ENCODE peak calls at places on chromosomes 13 and 19, in seven cellular contexts. One of them, this sample, is unnamed.

GRCh38 chr13:73835138-73835721 is 299.0 kb downstream of the KLF12 start:
- DNase-seq in neuronal stem cell: peak; percentile 44
- DNase-seq in H9: no peak
- DNase-seq in IMR-90: peak; percentile 56
- DNase-seq in trophoblast cell: no peak
- DNase-seq in mesenchymal stem cell: peak; percentile 61
- DNase-seq in H1: no peak
- DNase-seq in this sample: peak; percentile 64

GRCh38 chr19:46723023-46723461 is 6.1 kb upstream of the PRKD2 start:
- DNase-seq in neuronal stem cell: no peak
- DNase-seq in H9: no peak
- DNase-seq in IMR-90: no peak
- DNase-seq in trophoblast cell: no peak
- DNase-seq in mesenchymal stem cell: no peak
- DNase-seq in H1: no peak
- DNase-seq in this sample: no peak

GRCh38 chr19:12783849-12784393 is 7.4 kb upstream of the JUNB start:
- DNase-seq in neuronal stem cell: no peak
- DNase-seq in H9: no peak
- DNase-seq in IMR-90: no peak
- DNase-seq in trophoblast cell: no peak
- DNase-seq in mesenchymal stem cell: peak; percentile 68
- DNase-seq in H1: no peak
- DNase-seq in this sample: no peak

GRCh38 chr19:50187937-50188336 is 15.5 kb upstream of the MYH14 start:
- DNase-seq in neuronal stem cell: no peak
- DNase-seq in H9: no peak
- DNase-seq in IMR-90: no peak
- DNase-seq in trophoblast cell: no peak
- DNase-seq in mesenchymal stem cell: no peak
- DNase-seq in H1: no peak
- DNase-seq in this sample: no peak

GRCh38 chr13:91721413-91721812 is 323.0 kb downstream of the GPC5 start:
- DNase-seq in neuronal stem cell: no peak
- DNase-seq in H9: no peak
- DNase-seq in IMR-90: no peak
- DNase-seq in trophoblast cell: no peak
- DNase-seq in mesenchymal stem cell: no peak
- DNase-seq in H1: no peak
- DNase-seq in this sample: no peak

GRCh38 chr19:2478756-2479555 is 3.0 kb downstream of the GADD45B start:
- DNase-seq in neuronal stem cell: no peak
- DNase-seq in H9: no peak
- DNase-seq in IMR-90: peak; percentile 76
- DNase-seq in trophoblast cell: peak; percentile 91
- DNase-seq in mesenchymal stem cell: peak; percentile 91
- DNase-seq in H1: no peak
- DNase-seq in this sample: peak; percentile 93

GRCh38 chr13:62320129-62320724 is 904.6 kb upstream of the PCDH20 start:
- DNase-seq in neuronal stem cell: peak; percentile 35
- DNase-seq in H9: no peak
- DNase-seq in IMR-90: peak; percentile 75
- DNase-seq in trophoblast cell: no peak
- DNase-seq in mesenchymal stem cell: peak; percentile 71
- DNase-seq in H1: no peak
- DNase-seq in this sample: peak; percentile 68

GRCh38 chr13:105202384-105202783 is 1333.1 kb downstream of the EFNB2 start:
- DNase-seq in neuronal stem cell: peak; percentile 14
- DNase-seq in H9: no peak
- DNase-seq in IMR-90: peak; percentile 47
- DNase-seq in trophoblast cell: no peak
- DNase-seq in mesenchymal stem cell: peak; percentile 51
- DNase-seq in H1: no peak
- DNase-seq in this sample: peak; percentile 79

GRCh38 chr19:1244693-1245451 is 3.3 kb downstream of the ATP5F1D start:
- DNase-seq in neuronal stem cell: no peak
- DNase-seq in H9: no peak
- DNase-seq in IMR-90: no peak
- DNase-seq in trophoblast cell: peak; percentile 42
- DNase-seq in mesenchymal stem cell: no peak
- DNase-seq in H1: no peak
- DNase-seq in this sample: no peak

GRCh38 chr19:41699231-41699967 is 9.0 kb upstream of the CEACAM5 start:
- DNase-seq in neuronal stem cell: no peak
- DNase-seq in H9: peak; percentile 20
- DNase-seq in IMR-90: no peak
- DNase-seq in trophoblast cell: no peak
- DNase-seq in mesenchymal stem cell: no peak
- DNase-seq in H1: no peak
- DNase-seq in this sample: no peak

GRCh38 chr19:5281588-5281987 is 59.0 kb downstream of the PTPRS start:
- DNase-seq in neuronal stem cell: no peak
- DNase-seq in H9: no peak
- DNase-seq in IMR-90: no peak
- DNase-seq in trophoblast cell: peak; percentile 82
- DNase-seq in mesenchymal stem cell: no peak
- DNase-seq in H1: no peak
- DNase-seq in this sample: no peak

GRCh38 chr13:105972811-105973590 is 562.5 kb downstream of the EFNB2 start:
- DNase-seq in neuronal stem cell: no peak
- DNase-seq in H9: no peak
- DNase-seq in IMR-90: no peak
- DNase-seq in trophoblast cell: peak; percentile 69
- DNase-seq in mesenchymal stem cell: no peak
- DNase-seq in H1: no peak
- DNase-seq in this sample: no peak

GRCh38 chr19:51346742-51347141 is 4.8 kb upstream of the VSIG10L start:
- DNase-seq in neuronal stem cell: no peak
- DNase-seq in H9: no peak
- DNase-seq in IMR-90: no peak
- DNase-seq in trophoblast cell: no peak
- DNase-seq in mesenchymal stem cell: no peak
- DNase-seq in H1: no peak
- DNase-seq in this sample: no peak

GRCh38 chr19:53982056-53982455 is 9.4 kb upstream of the CACNG6 start:
- DNase-seq in neuronal stem cell: no peak
- DNase-seq in H9: peak; percentile 60
- DNase-seq in IMR-90: no peak
- DNase-seq in trophoblast cell: no peak
- DNase-seq in mesenchymal stem cell: no peak
- DNase-seq in H1: no peak
- DNase-seq in this sample: peak; percentile 55

GRCh38 chr13:97194473-97194872 is 27.7 kb upstream of the MBNL2 start:
- DNase-seq in neuronal stem cell: no peak
- DNase-seq in H9: no peak
- DNase-seq in IMR-90: peak; percentile 78
- DNase-seq in trophoblast cell: peak; percentile 86
- DNase-seq in mesenchymal stem cell: no peak
- DNase-seq in H1: no peak
- DNase-seq in this sample: peak; percentile 91

GRCh38 chr19:28764066-28764465 is 448.9 kb downstream of the UQCRFS1 start:
- DNase-seq in neuronal stem cell: no peak
- DNase-seq in H9: no peak
- DNase-seq in IMR-90: no peak
- DNase-seq in trophoblast cell: no peak
- DNase-seq in mesenchymal stem cell: no peak
- DNase-seq in H1: no peak
- DNase-seq in this sample: no peak

GRCh38 chr13:51093574-51093973 is 17.5 kb downstream of the C13orf42 start:
- DNase-seq in neuronal stem cell: no peak
- DNase-seq in H9: no peak
- DNase-seq in IMR-90: no peak
- DNase-seq in trophoblast cell: no peak
- DNase-seq in mesenchymal stem cell: no peak
- DNase-seq in H1: no peak
- DNase-seq in this sample: no peak

GRCh38 chr19:33622505-33622808 is 704 bp downstream of the CHST8 start:
- DNase-seq in neuronal stem cell: peak; percentile 23
- DNase-seq in H9: no peak
- DNase-seq in IMR-90: no peak
- DNase-seq in trophoblast cell: no peak
- DNase-seq in mesenchymal stem cell: no peak
- DNase-seq in H1: no peak
- DNase-seq in this sample: peak; percentile 37

GRCh38 chr19:19627716-19628498 is at the start of gene LPAR2:
- DNase-seq in neuronal stem cell: peak; percentile 46
- DNase-seq in H9: peak; percentile 78
- DNase-seq in IMR-90: no peak
- DNase-seq in trophoblast cell: peak; percentile 86
- DNase-seq in mesenchymal stem cell: no peak
- DNase-seq in H1: no peak
- DNase-seq in this sample: peak; percentile 81

DNA sequence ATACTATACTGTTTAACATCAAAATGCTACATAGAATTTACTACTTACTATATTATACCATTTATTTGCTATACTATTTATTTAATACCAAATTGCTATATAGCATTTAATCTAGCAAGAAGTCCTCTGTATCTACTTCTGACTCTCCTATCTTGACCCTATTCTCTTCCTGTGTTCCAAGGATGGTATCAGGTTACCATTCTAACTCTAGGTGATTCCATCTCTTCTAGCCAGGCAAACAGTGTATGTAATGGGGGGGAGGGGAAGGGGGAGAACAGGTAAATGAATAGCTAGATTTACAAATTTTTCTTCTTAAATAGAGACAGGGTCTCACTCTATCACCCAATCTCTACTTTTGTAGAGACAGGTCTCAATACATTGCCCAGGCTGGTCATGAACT is 200.3 kb downstream of the DIAPH3 start:
- DNase-seq in neuronal stem cell: no peak
- DNase-seq in H9: no peak
- DNase-seq in IMR-90: no peak
- DNase-seq in trophoblast cell: no peak
- DNase-seq in mesenchymal stem cell: no peak
- DNase-seq in H1: no peak
- DNase-seq in this sample: peak; percentile 70
- H2BK120ac ChIP-seq in neuronal stem cell: no peak overlapping the region
- H2BK120ac ChIP-seq in H9: no peak overlapping the region
- H2BK120ac ChIP-seq in IMR-90: no peak overlapping the region
- H2BK120ac ChIP-seq in trophoblast cell: no peak overlapping the region
- H2BK120ac ChIP-seq in mesenchymal stem cell: no peak overlapping the region
- H2BK120ac ChIP-seq in H1: no peak overlapping the region
- H2BK120ac ChIP-seq in this sample: no peak overlapping the region

DNA sequence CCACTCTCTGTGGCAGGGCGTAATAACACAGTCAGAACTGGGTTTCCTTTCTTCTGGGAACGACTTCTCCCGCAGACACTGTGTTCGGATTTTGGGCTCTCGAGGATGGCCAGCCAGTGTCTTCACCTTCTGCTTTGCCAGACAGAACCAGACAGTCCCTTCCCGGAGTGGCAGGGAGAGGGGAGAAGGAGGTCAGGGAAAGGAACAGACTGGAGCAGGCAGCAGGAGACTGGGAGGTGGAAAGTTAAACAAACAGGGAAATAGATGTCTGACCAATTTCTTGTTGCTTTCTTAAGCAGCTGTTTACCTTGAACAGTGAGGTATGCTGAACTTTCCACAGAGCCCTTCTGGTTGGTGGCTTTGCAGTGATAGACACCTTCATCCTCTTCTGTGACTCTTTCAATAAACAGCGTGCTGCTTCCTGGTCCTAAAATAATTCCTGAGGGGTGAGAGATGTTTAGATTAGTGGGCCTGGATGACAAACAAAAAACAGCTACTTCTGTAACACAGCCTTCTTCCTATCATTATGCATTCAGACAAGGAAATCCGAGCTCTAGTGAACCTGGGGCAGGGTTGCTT is 137.6 kb downstream of the FLT1 start:
- DNase-seq in neuronal stem cell: no peak
- DNase-seq in H9: no peak
- DNase-seq in IMR-90: no peak
- DNase-seq in trophoblast cell: no peak
- DNase-seq in mesenchymal stem cell: peak; percentile 73
- DNase-seq in H1: no peak
- DNase-seq in this sample: peak; percentile 25
- H3K18ac ChIP-seq in neuronal stem cell: no peak overlapping the region
- H3K18ac ChIP-seq in H9: no peak overlapping the region
- H3K18ac ChIP-seq in IMR-90: no peak overlapping the region
- H3K18ac ChIP-seq in trophoblast cell: no peak overlapping the region
- H3K18ac ChIP-seq in mesenchymal stem cell: peak overlapping the region; percentile 11
- H3K18ac ChIP-seq in H1: peak overlapping the region; percentile 38
- H3K18ac ChIP-seq in this sample: peak overlapping the region; percentile 45

GRCh38 chr19:10517361-10517759 is at the start of gene S1PR5:
- DNase-seq in neuronal stem cell: no peak
- DNase-seq in H9: peak; percentile 75
- DNase-seq in IMR-90: no peak
- DNase-seq in trophoblast cell: no peak
- DNase-seq in mesenchymal stem cell: peak; percentile 62
- DNase-seq in H1: no peak
- DNase-seq in this sample: peak; percentile 58
- H3K27ac ChIP-seq in neuronal stem cell: no peak within 1 kb of the TSS
- H3K27ac ChIP-seq in H9: no peak within 1 kb of the TSS
- H3K27ac ChIP-seq in IMR-90: no peak within 1 kb of the TSS
- H3K27ac ChIP-seq in trophoblast cell: no peak within 1 kb of the TSS
- H3K27ac ChIP-seq in mesenchymal stem cell: no peak within 1 kb of the TSS
- H3K27ac ChIP-seq in H1: no peak within 1 kb of the TSS
- H3K27ac ChIP-seq in this sample: no peak within 1 kb of the TSS

GRCh38 chr13:34000955-34001354 is 183.0 kb downstream of the RFC3 start:
- DNase-seq in neuronal stem cell: no peak
- DNase-seq in H9: no peak
- DNase-seq in IMR-90: no peak
- DNase-seq in trophoblast cell: no peak
- DNase-seq in mesenchymal stem cell: no peak
- DNase-seq in H1: no peak
- DNase-seq in this sample: no peak

GRCh38 chr13:34001357-34001756 is 183.4 kb downstream of the RFC3 start:
- DNase-seq in neuronal stem cell: no peak
- DNase-seq in H9: no peak
- DNase-seq in IMR-90: no peak
- DNase-seq in trophoblast cell: no peak
- DNase-seq in mesenchymal stem cell: no peak
- DNase-seq in H1: no peak
- DNase-seq in this sample: no peak

GRCh38 chr13:34002141-34002540 is 184.2 kb downstream of the RFC3 start:
- DNase-seq in neuronal stem cell: no peak
- DNase-seq in H9: no peak
- DNase-seq in IMR-90: no peak
- DNase-seq in trophoblast cell: no peak
- DNase-seq in mesenchymal stem cell: no peak
- DNase-seq in H1: no peak
- DNase-seq in this sample: no peak

GRCh38 chr13:34003712-34004111 is 185.8 kb downstream of the RFC3 start:
- DNase-seq in neuronal stem cell: no peak
- DNase-seq in H9: no peak
- DNase-seq in IMR-90: no peak
- DNase-seq in trophoblast cell: no peak
- DNase-seq in mesenchymal stem cell: no peak
- DNase-seq in H1: no peak
- DNase-seq in this sample: no peak

DNA sequence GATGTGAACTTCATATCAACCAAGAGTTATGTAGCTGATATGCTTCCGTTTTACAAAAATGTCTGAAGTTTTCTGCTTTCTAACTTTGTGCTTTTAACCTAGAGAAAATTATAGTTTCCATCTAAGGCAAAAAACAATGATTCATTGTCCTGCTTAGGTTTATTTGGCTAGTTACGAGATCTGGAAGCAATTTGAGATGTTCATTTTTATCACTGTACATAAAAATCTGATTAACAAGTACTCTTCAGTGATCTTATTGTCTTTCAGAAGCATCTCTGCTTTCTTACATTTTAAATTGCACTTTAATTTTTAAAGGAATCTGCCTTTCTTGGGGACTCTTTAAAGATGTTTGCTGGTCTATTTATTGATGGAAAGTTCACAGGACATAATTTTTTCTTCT is 188.1 kb downstream of the RFC3 start:
- DNase-seq in neuronal stem cell: no peak
- DNase-seq in H9: no peak
- DNase-seq in IMR-90: no peak
- DNase-seq in trophoblast cell: no peak
- DNase-seq in mesenchymal stem cell: no peak
- DNase-seq in H1: no peak
- DNase-seq in this sample: no peak
- H2BK120ac ChIP-seq in neuronal stem cell: no peak overlapping the region
- H2BK120ac ChIP-seq in H9: no peak overlapping the region
- H2BK120ac ChIP-seq in IMR-90: no peak overlapping the region
- H2BK120ac ChIP-seq in trophoblast cell: no peak overlapping the region
- H2BK120ac ChIP-seq in mesenchymal stem cell: no peak overlapping the region
- H2BK120ac ChIP-seq in H1: no peak overlapping the region
- H2BK120ac ChIP-seq in this sample: no peak overlapping the region